ENCODE peak calls at places on chromosomes 1 and 21, in ten cellular contexts. V, E, H, C, S, K, W, X, T and A are unnamed samples.

GRCh38 chr1:15139654-15140350 is 13.7 kb upstream of the TMEM51 start:
- DNase-seq in E (no peak), K (no peak), S (no peak), X (peak; percentile 98), C (no peak), V (no peak), T (no peak), H (no peak), W (no peak), A (no peak)

GRCh38 chr1:14487671-14488070 is 110.8 kb upstream of the KAZN start:
- DNase-seq in V (no peak), H (no peak), K (no peak), X (no peak), T (no peak), C (no peak), W (no peak), S (no peak), E (no peak), A (no peak)

GRCh38 chr1:234928642-234929041 is 200.0 kb downstream of the TOMM20 start:
- DNase-seq in E (no peak), X (no peak), W (no peak), S (no peak), V (no peak), H (no peak), K (no peak), C (no peak), T (no peak), A (no peak)

GRCh38 chr21:41706678-41707077 is 60.2 kb downstream of the RIPK4 start:
- DNase-seq in K (no peak), T (no peak), W (no peak), V (no peak), H (no peak), X (peak; percentile 80), C (no peak), S (no peak), E (no peak), A (no peak)

GRCh38 chr1:199272690-199273089 is 633.9 kb downstream of the PTPRC start:
- DNase-seq in T (no peak), H (no peak), S (no peak), K (no peak), W (no peak), V (no peak), E (no peak), X (peak; percentile 89), C (no peak), A (no peak)

GRCh38 chr1:41864471-41865040 is 54.2 kb downstream of the HIVEP3 start:
- DNase-seq in E (no peak), X (peak; percentile 78), H (no peak), T (no peak), S (no peak), W (no peak), C (no peak), V (no peak), K (no peak), A (no peak)

GRCh38 chr1:88318746-88319145 is 365.3 kb upstream of the PKN2 start:
- DNase-seq in C (no peak), V (no peak), H (no peak), S (no peak), E (no peak), T (no peak), W (no peak), K (no peak), X (no peak), A (no peak)

GRCh38 chr1:33763406-33763805 is 100.5 kb upstream of the HMGB4 start:
- DNase-seq in K (no peak), C (no peak), H (no peak), W (no peak), V (no peak), X (peak; percentile 22), E (no peak), T (no peak), S (no peak), A (no peak)

GRCh38 chr1:227472772-227473171 is 90.6 kb upstream of the ZNF678 start:
- DNase-seq in E (no peak), X (no peak), S (no peak), K (no peak), C (no peak), V (no peak), T (no peak), H (no peak), W (no peak), A (no peak)

GRCh38 chr1:225987491-225988316 is 11.4 kb downstream of the SDE2 start:
- DNase-seq in T (peak; percentile 59), C (no peak), S (no peak), X (peak; percentile 32), E (no peak), K (no peak), W (no peak), H (no peak), V (no peak), A (no peak)

GRCh38 chr1:39105061-39105840 is 79.1 kb downstream of the NDUFS5 start:
- DNase-seq in V (no peak), W (peak; percentile 77), T (peak; percentile 71), H (peak; percentile 24), K (peak; percentile 81), C (peak; percentile 43), X (peak; percentile 73), E (peak; percentile 55), S (peak; percentile 56), A (no peak)

GRCh38 chr1:34827341-34827941 is 32.1 kb downstream of the SMIM12 start:
- DNase-seq in X (no peak), T (no peak), E (no peak), V (no peak), C (no peak), S (no peak), W (no peak), K (no peak), H (no peak), A (no peak)

GRCh38 chr1:204673909-204674701 is 11.4 kb downstream of the LRRN2 start:
- DNase-seq in V (no peak), X (peak; percentile 23), W (no peak), K (no peak), T (no peak), S (no peak), E (no peak), H (no peak), C (no peak), A (no peak)

GRCh38 chr21:16913010-16913409 is 599.8 kb upstream of the CXADR start:
- DNase-seq in W (no peak), C (no peak), T (no peak), X (peak; percentile 72), K (no peak), V (no peak), H (no peak), S (no peak), E (no peak), A (no peak)

GRCh38 chr1:7042322-7043231 is 257.3 kb downstream of the CAMTA1 start:
- DNase-seq in K (peak; percentile 33), T (peak; percentile 21), X (peak; percentile 65), C (no peak), V (no peak), H (no peak), S (peak; percentile 53), E (peak; percentile 50), W (no peak), A (no peak)

GRCh38 chr1:53390261-53390660 is 62.4 kb upstream of the LRP8 start:
- DNase-seq in T (no peak), V (no peak), X (no peak), W (no peak), E (no peak), S (no peak), H (no peak), C (no peak), K (no peak), A (no peak)

GRCh38 chr1:156420209-156421061 is 51.4 kb downstream of the RHBG start:
- DNase-seq in V (no peak), E (peak; percentile 41), W (peak; percentile 57), S (no peak), X (peak; percentile 49), K (no peak), H (no peak), T (peak; percentile 78), C (peak; percentile 31), A (no peak)